ENCODE peak calls at places on chromosomes 5 and 9, in eight cellular contexts. One of them, this sample, is unnamed.

GRCh38 chr9:113150670-113151591 is at the start of gene SLC31A2:
- DNase-seq in C1 segment of cervical spinal cord: peak; percentile 75
- DNase-seq in uterus: peak; percentile 84
- DNase-seq in HTR-8/SVneo: peak; percentile 89
- DNase-seq in stomach: peak; percentile 93
- DNase-seq in activated CD8-positive, alpha-beta memory T cell treated with anti-CD3 and anti-CD28 coated beads for 1 hour: peak; percentile 83
- DNase-seq in WTC11: peak; percentile 93
- DNase-seq in T-helper 2 cell: peak; percentile 79
- DNase-seq in this sample: peak; percentile 93

GRCh38 chr9:134455951-134456739 is 129.9 kb downstream of the RXRA start:
- DNase-seq in HTR-8/SVneo: peak; percentile 63
- DNase-seq in uterus: peak; percentile 92
- DNase-seq in WTC11: no peak
- DNase-seq in stomach: peak; percentile 61
- DNase-seq in T-helper 2 cell: peak; percentile 70
- DNase-seq in C1 segment of cervical spinal cord: no peak
- DNase-seq in activated CD8-positive, alpha-beta memory T cell treated with anti-CD3 and anti-CD28 coated beads for 1 hour: peak; percentile 59
- DNase-seq in this sample: peak; percentile 82

GRCh38 chr5:131260895-131261294 is 3.0 kb upstream of the CDC42SE2 start:
- DNase-seq in uterus: no peak
- DNase-seq in stomach: no peak
- DNase-seq in HTR-8/SVneo: no peak
- DNase-seq in WTC11: no peak
- DNase-seq in T-helper 2 cell: no peak
- DNase-seq in activated CD8-positive, alpha-beta memory T cell treated with anti-CD3 and anti-CD28 coated beads for 1 hour: no peak
- DNase-seq in C1 segment of cervical spinal cord: no peak
- DNase-seq in this sample: no peak

GRCh38 chr9:125240649-125240999 is 519 bp downstream of the HSPA5 start:
- DNase-seq in C1 segment of cervical spinal cord: no peak
- DNase-seq in T-helper 2 cell: peak; percentile 24
- DNase-seq in HTR-8/SVneo: no peak
- DNase-seq in stomach: peak; percentile 50
- DNase-seq in activated CD8-positive, alpha-beta memory T cell treated with anti-CD3 and anti-CD28 coated beads for 1 hour: peak; percentile 14
- DNase-seq in uterus: peak; percentile 46
- DNase-seq in WTC11: no peak
- DNase-seq in this sample: no peak

GRCh38 chr5:42387563-42387962 is 35.7 kb upstream of the GHR start:
- DNase-seq in uterus: no peak
- DNase-seq in WTC11: no peak
- DNase-seq in stomach: no peak
- DNase-seq in HTR-8/SVneo: no peak
- DNase-seq in T-helper 2 cell: no peak
- DNase-seq in activated CD8-positive, alpha-beta memory T cell treated with anti-CD3 and anti-CD28 coated beads for 1 hour: no peak
- DNase-seq in C1 segment of cervical spinal cord: no peak
- DNase-seq in this sample: no peak

GRCh38 chr9:84136119-84136868 is 155.7 kb downstream of the RMI1 start:
- DNase-seq in uterus: no peak
- DNase-seq in activated CD8-positive, alpha-beta memory T cell treated with anti-CD3 and anti-CD28 coated beads for 1 hour: no peak
- DNase-seq in stomach: no peak
- DNase-seq in WTC11: no peak
- DNase-seq in C1 segment of cervical spinal cord: no peak
- DNase-seq in HTR-8/SVneo: no peak
- DNase-seq in T-helper 2 cell: no peak
- DNase-seq in this sample: peak; percentile 60

GRCh38 chr5:64864171-64864570 is 95.4 kb downstream of the CWC27 start:
- DNase-seq in T-helper 2 cell: no peak
- DNase-seq in activated CD8-positive, alpha-beta memory T cell treated with anti-CD3 and anti-CD28 coated beads for 1 hour: no peak
- DNase-seq in uterus: no peak
- DNase-seq in C1 segment of cervical spinal cord: no peak
- DNase-seq in stomach: no peak
- DNase-seq in WTC11: no peak
- DNase-seq in HTR-8/SVneo: no peak
- DNase-seq in this sample: no peak

GRCh38 chr9:69758981-69759477 is 782 bp downstream of the PTAR1 start:
- DNase-seq in stomach: no peak
- DNase-seq in uterus: no peak
- DNase-seq in HTR-8/SVneo: no peak
- DNase-seq in activated CD8-positive, alpha-beta memory T cell treated with anti-CD3 and anti-CD28 coated beads for 1 hour: no peak
- DNase-seq in C1 segment of cervical spinal cord: no peak
- DNase-seq in T-helper 2 cell: no peak
- DNase-seq in WTC11: no peak
- DNase-seq in this sample: no peak

GRCh38 chr9:131838581-131839280 is 98.9 kb upstream of the RAPGEF1 start:
- DNase-seq in HTR-8/SVneo: no peak
- DNase-seq in T-helper 2 cell: no peak
- DNase-seq in activated CD8-positive, alpha-beta memory T cell treated with anti-CD3 and anti-CD28 coated beads for 1 hour: no peak
- DNase-seq in uterus: no peak
- DNase-seq in C1 segment of cervical spinal cord: no peak
- DNase-seq in WTC11: no peak
- DNase-seq in stomach: no peak
- DNase-seq in this sample: no peak

GRCh38 chr9:83019246-83019645 is 43.7 kb downstream of the RASEF start:
- DNase-seq in uterus: no peak
- DNase-seq in stomach: no peak
- DNase-seq in T-helper 2 cell: no peak
- DNase-seq in C1 segment of cervical spinal cord: no peak
- DNase-seq in HTR-8/SVneo: no peak
- DNase-seq in activated CD8-positive, alpha-beta memory T cell treated with anti-CD3 and anti-CD28 coated beads for 1 hour: no peak
- DNase-seq in WTC11: no peak
- DNase-seq in this sample: no peak

GRCh38 chr9:113687107-113687679 is 188.9 kb upstream of the ZNF618 start:
- DNase-seq in stomach: no peak
- DNase-seq in HTR-8/SVneo: no peak
- DNase-seq in uterus: no peak
- DNase-seq in T-helper 2 cell: no peak
- DNase-seq in C1 segment of cervical spinal cord: no peak
- DNase-seq in activated CD8-positive, alpha-beta memory T cell treated with anti-CD3 and anti-CD28 coated beads for 1 hour: no peak
- DNase-seq in WTC11: no peak
- DNase-seq in this sample: no peak

GRCh38 chr5:175385691-175386360 is 58.2 kb downstream of the DRD1 start:
- DNase-seq in activated CD8-positive, alpha-beta memory T cell treated with anti-CD3 and anti-CD28 coated beads for 1 hour: no peak
- DNase-seq in WTC11: no peak
- DNase-seq in uterus: no peak
- DNase-seq in T-helper 2 cell: no peak
- DNase-seq in HTR-8/SVneo: no peak
- DNase-seq in stomach: no peak
- DNase-seq in C1 segment of cervical spinal cord: no peak
- DNase-seq in this sample: no peak

GRCh38 chr9:110742741-110743371 is 74.3 kb downstream of the MUSK start:
- DNase-seq in C1 segment of cervical spinal cord: no peak
- DNase-seq in activated CD8-positive, alpha-beta memory T cell treated with anti-CD3 and anti-CD28 coated beads for 1 hour: no peak
- DNase-seq in uterus: no peak
- DNase-seq in stomach: no peak
- DNase-seq in HTR-8/SVneo: peak; percentile 21
- DNase-seq in T-helper 2 cell: no peak
- DNase-seq in WTC11: peak; percentile 19
- DNase-seq in this sample: no peak

GRCh38 chr9:97059661-97060060 is 20.7 kb upstream of the CTSV start:
- DNase-seq in T-helper 2 cell: no peak
- DNase-seq in HTR-8/SVneo: no peak
- DNase-seq in uterus: no peak
- DNase-seq in stomach: no peak
- DNase-seq in activated CD8-positive, alpha-beta memory T cell treated with anti-CD3 and anti-CD28 coated beads for 1 hour: no peak
- DNase-seq in C1 segment of cervical spinal cord: no peak
- DNase-seq in WTC11: no peak
- DNase-seq in this sample: no peak

GRCh38 chr5:180379355-180380070 is 26.4 kb upstream of the GFPT2 start:
- DNase-seq in activated CD8-positive, alpha-beta memory T cell treated with anti-CD3 and anti-CD28 coated beads for 1 hour: no peak
- DNase-seq in WTC11: no peak
- DNase-seq in uterus: no peak
- DNase-seq in stomach: no peak
- DNase-seq in C1 segment of cervical spinal cord: no peak
- DNase-seq in T-helper 2 cell: no peak
- DNase-seq in HTR-8/SVneo: no peak
- DNase-seq in this sample: no peak

GRCh38 chr9:16869140-16869903 is 1.1 kb downstream of the BNC2 start:
- DNase-seq in C1 segment of cervical spinal cord: no peak
- DNase-seq in stomach: no peak
- DNase-seq in WTC11: no peak
- DNase-seq in T-helper 2 cell: no peak
- DNase-seq in HTR-8/SVneo: no peak
- DNase-seq in uterus: peak; percentile 43
- DNase-seq in activated CD8-positive, alpha-beta memory T cell treated with anti-CD3 and anti-CD28 coated beads for 1 hour: no peak
- DNase-seq in this sample: no peak

GRCh38 chr9:127904518-127904887 is 5.1 kb upstream of the ST6GALNAC6 start:
- DNase-seq in C1 segment of cervical spinal cord: peak; percentile 11
- DNase-seq in WTC11: peak; percentile 42
- DNase-seq in T-helper 2 cell: no peak
- DNase-seq in stomach: no peak
- DNase-seq in HTR-8/SVneo: no peak
- DNase-seq in uterus: peak; percentile 62
- DNase-seq in activated CD8-positive, alpha-beta memory T cell treated with anti-CD3 and anti-CD28 coated beads for 1 hour: no peak
- DNase-seq in this sample: no peak

GRCh38 chr9:138015021-138015829 is 137.6 kb downstream of the CACNA1B start:
- DNase-seq in HTR-8/SVneo: no peak
- DNase-seq in stomach: no peak
- DNase-seq in C1 segment of cervical spinal cord: no peak
- DNase-seq in T-helper 2 cell: no peak
- DNase-seq in uterus: no peak
- DNase-seq in activated CD8-positive, alpha-beta memory T cell treated with anti-CD3 and anti-CD28 coated beads for 1 hour: no peak
- DNase-seq in WTC11: no peak
- DNase-seq in this sample: no peak

GRCh38 chr9:125161284-125161918 is 18.1 kb upstream of the SCAI start:
- DNase-seq in T-helper 2 cell: no peak
- DNase-seq in uterus: no peak
- DNase-seq in HTR-8/SVneo: no peak
- DNase-seq in WTC11: no peak
- DNase-seq in stomach: no peak
- DNase-seq in C1 segment of cervical spinal cord: no peak
- DNase-seq in activated CD8-positive, alpha-beta memory T cell treated with anti-CD3 and anti-CD28 coated beads for 1 hour: no peak
- DNase-seq in this sample: no peak

GRCh38 chr5:36889264-36889663 is 12.7 kb downstream of the NIPBL start:
- DNase-seq in stomach: no peak
- DNase-seq in HTR-8/SVneo: no peak
- DNase-seq in WTC11: no peak
- DNase-seq in uterus: no peak
- DNase-seq in activated CD8-positive, alpha-beta memory T cell treated with anti-CD3 and anti-CD28 coated beads for 1 hour: no peak
- DNase-seq in C1 segment of cervical spinal cord: no peak
- DNase-seq in T-helper 2 cell: no peak
- DNase-seq in this sample: no peak

GRCh38 chr5:108531367-108532211 is 149.7 kb upstream of the FBXL17 start:
- DNase-seq in HTR-8/SVneo: no peak
- DNase-seq in WTC11: no peak
- DNase-seq in activated CD8-positive, alpha-beta memory T cell treated with anti-CD3 and anti-CD28 coated beads for 1 hour: no peak
- DNase-seq in stomach: no peak
- DNase-seq in C1 segment of cervical spinal cord: no peak
- DNase-seq in uterus: no peak
- DNase-seq in T-helper 2 cell: no peak
- DNase-seq in this sample: no peak

GRCh38 chr9:81564632-81565031 is 124.7 kb downstream of the TLE1 start:
- DNase-seq in C1 segment of cervical spinal cord: no peak
- DNase-seq in activated CD8-positive, alpha-beta memory T cell treated with anti-CD3 and anti-CD28 coated beads for 1 hour: no peak
- DNase-seq in T-helper 2 cell: no peak
- DNase-seq in WTC11: no peak
- DNase-seq in uterus: no peak
- DNase-seq in stomach: no peak
- DNase-seq in HTR-8/SVneo: no peak
- DNase-seq in this sample: no peak

GRCh38 chr5:138054206-138054605 is 21.3 kb upstream of the FAM13B start:
- DNase-seq in WTC11: no peak
- DNase-seq in HTR-8/SVneo: no peak
- DNase-seq in C1 segment of cervical spinal cord: no peak
- DNase-seq in stomach: no peak
- DNase-seq in uterus: no peak
- DNase-seq in activated CD8-positive, alpha-beta memory T cell treated with anti-CD3 and anti-CD28 coated beads for 1 hour: no peak
- DNase-seq in T-helper 2 cell: no peak
- DNase-seq in this sample: no peak

GRCh38 chr5:167778228-167778627 is 513.2 kb upstream of the WWC1 start:
- DNase-seq in WTC11: no peak
- DNase-seq in stomach: no peak
- DNase-seq in HTR-8/SVneo: no peak
- DNase-seq in C1 segment of cervical spinal cord: no peak
- DNase-seq in T-helper 2 cell: no peak
- DNase-seq in uterus: no peak
- DNase-seq in activated CD8-positive, alpha-beta memory T cell treated with anti-CD3 and anti-CD28 coated beads for 1 hour: no peak
- DNase-seq in this sample: no peak

GRCh38 chr5:136729901-136730355 is 364.6 kb upstream of the TRPC7 start:
- DNase-seq in stomach: no peak
- DNase-seq in WTC11: no peak
- DNase-seq in T-helper 2 cell: no peak
- DNase-seq in HTR-8/SVneo: peak; percentile 51
- DNase-seq in uterus: no peak
- DNase-seq in C1 segment of cervical spinal cord: no peak
- DNase-seq in activated CD8-positive, alpha-beta memory T cell treated with anti-CD3 and anti-CD28 coated beads for 1 hour: no peak
- DNase-seq in this sample: no peak

GRCh38 chr5:52948418-52949076 is 40.6 kb upstream of the ITGA2 start:
- DNase-seq in WTC11: peak; percentile 60
- DNase-seq in stomach: peak; percentile 56
- DNase-seq in uterus: peak; percentile 47
- DNase-seq in activated CD8-positive, alpha-beta memory T cell treated with anti-CD3 and anti-CD28 coated beads for 1 hour: peak; percentile 20
- DNase-seq in C1 segment of cervical spinal cord: no peak
- DNase-seq in HTR-8/SVneo: peak; percentile 64
- DNase-seq in T-helper 2 cell: peak; percentile 33
- DNase-seq in this sample: no peak

GRCh38 chr5:4941957-4942830 is 197.9 kb upstream of the ADAMTS16 start:
- DNase-seq in WTC11: peak; percentile 75
- DNase-seq in C1 segment of cervical spinal cord: no peak
- DNase-seq in HTR-8/SVneo: peak; percentile 58
- DNase-seq in activated CD8-positive, alpha-beta memory T cell treated with anti-CD3 and anti-CD28 coated beads for 1 hour: no peak
- DNase-seq in stomach: no peak
- DNase-seq in uterus: peak; percentile 21
- DNase-seq in T-helper 2 cell: no peak
- DNase-seq in this sample: no peak

GRCh38 chr9:113901196-113901818 is 25.2 kb downstream of the ZNF618 start:
- DNase-seq in uterus: no peak
- DNase-seq in C1 segment of cervical spinal cord: no peak
- DNase-seq in HTR-8/SVneo: no peak
- DNase-seq in activated CD8-positive, alpha-beta memory T cell treated with anti-CD3 and anti-CD28 coated beads for 1 hour: no peak
- DNase-seq in WTC11: no peak
- DNase-seq in stomach: no peak
- DNase-seq in T-helper 2 cell: no peak
- DNase-seq in this sample: no peak

GRCh38 chr5:33921005-33921404 is 15.2 kb upstream of the RXFP3 start:
- DNase-seq in uterus: no peak
- DNase-seq in WTC11: no peak
- DNase-seq in stomach: no peak
- DNase-seq in T-helper 2 cell: no peak
- DNase-seq in C1 segment of cervical spinal cord: no peak
- DNase-seq in activated CD8-positive, alpha-beta memory T cell treated with anti-CD3 and anti-CD28 coated beads for 1 hour: no peak
- DNase-seq in HTR-8/SVneo: no peak
- DNase-seq in this sample: no peak

GRCh38 chr9:128927731-128928411 is 7.1 kb downstream of the PHYHD1 start:
- DNase-seq in T-helper 2 cell: peak; percentile 35
- DNase-seq in HTR-8/SVneo: peak; percentile 63
- DNase-seq in stomach: peak; percentile 67
- DNase-seq in WTC11: peak; percentile 79
- DNase-seq in uterus: peak; percentile 53
- DNase-seq in activated CD8-positive, alpha-beta memory T cell treated with anti-CD3 and anti-CD28 coated beads for 1 hour: peak; percentile 35
- DNase-seq in C1 segment of cervical spinal cord: no peak
- DNase-seq in this sample: peak; percentile 81

GRCh38 chr9:115604831-115605483 is 487.0 kb upstream of the TNC start:
- DNase-seq in WTC11: no peak
- DNase-seq in stomach: no peak
- DNase-seq in HTR-8/SVneo: no peak
- DNase-seq in uterus: no peak
- DNase-seq in T-helper 2 cell: no peak
- DNase-seq in C1 segment of cervical spinal cord: no peak
- DNase-seq in activated CD8-positive, alpha-beta memory T cell treated with anti-CD3 and anti-CD28 coated beads for 1 hour: no peak
- DNase-seq in this sample: no peak

GRCh38 chr9:34025062-34025461 is 23.6 kb downstream of the UBAP2 start:
- DNase-seq in HTR-8/SVneo: no peak
- DNase-seq in T-helper 2 cell: no peak
- DNase-seq in C1 segment of cervical spinal cord: no peak
- DNase-seq in WTC11: no peak
- DNase-seq in uterus: no peak
- DNase-seq in activated CD8-positive, alpha-beta memory T cell treated with anti-CD3 and anti-CD28 coated beads for 1 hour: no peak
- DNase-seq in stomach: no peak
- DNase-seq in this sample: no peak

GRCh38 chr5:172624083-172624995 is 16.7 kb upstream of the NEURL1B start:
- DNase-seq in HTR-8/SVneo: no peak
- DNase-seq in C1 segment of cervical spinal cord: no peak
- DNase-seq in activated CD8-positive, alpha-beta memory T cell treated with anti-CD3 and anti-CD28 coated beads for 1 hour: no peak
- DNase-seq in uterus: peak; percentile 11
- DNase-seq in stomach: no peak
- DNase-seq in WTC11: no peak
- DNase-seq in T-helper 2 cell: no peak
- DNase-seq in this sample: no peak

GRCh38 chr9:114484854-114485443 is 20.3 kb downstream of the WHRN start:
- DNase-seq in HTR-8/SVneo: peak; percentile 37
- DNase-seq in activated CD8-positive, alpha-beta memory T cell treated with anti-CD3 and anti-CD28 coated beads for 1 hour: peak; percentile 10
- DNase-seq in T-helper 2 cell: no peak
- DNase-seq in C1 segment of cervical spinal cord: no peak
- DNase-seq in WTC11: no peak
- DNase-seq in stomach: no peak
- DNase-seq in uterus: no peak
- DNase-seq in this sample: no peak